ENCODE peak calls at places on chromosomes 5 and 9, in nine cellular contexts. One of them, this sample, is unnamed.

GRCh38 chr9:127838375-127839078 is 15.9 kb downstream of the ENG start:
- DNase-seq in NCI-H774: no peak
- DNase-seq in HT1080: peak; percentile 93
- DNase-seq in KBM-7: no peak
- DNase-seq in midbrain: no peak
- DNase-seq in cardiac fibroblast: peak; percentile 98
- DNase-seq in retina: peak; percentile 35
- DNase-seq in stimulated activated CD4-positive, alpha-beta T cell treated with anti-CD3 and anti-CD28 coated beads, Interleukin-2, amount 100 ng/mL, for 24 hours: no peak
- DNase-seq in hepatic stellate cell: peak; percentile 95
- DNase-seq in this sample: no peak

GRCh38 chr5:109411627-109412026 is 1.9 kb upstream of the PJA2 start:
- DNase-seq in hepatic stellate cell: peak; percentile 58
- DNase-seq in cardiac fibroblast: peak; percentile 95
- DNase-seq in stimulated activated CD4-positive, alpha-beta T cell treated with anti-CD3 and anti-CD28 coated beads, Interleukin-2, amount 100 ng/mL, for 24 hours: no peak
- DNase-seq in retina: peak; percentile 16
- DNase-seq in midbrain: peak; percentile 18
- DNase-seq in KBM-7: no peak
- DNase-seq in NCI-H774: no peak
- DNase-seq in HT1080: peak; percentile 88
- DNase-seq in this sample: no peak

GRCh38 chr5:158487677-158488076 is 612.0 kb downstream of the EBF1 start:
- DNase-seq in HT1080: no peak
- DNase-seq in NCI-H774: no peak
- DNase-seq in KBM-7: no peak
- DNase-seq in stimulated activated CD4-positive, alpha-beta T cell treated with anti-CD3 and anti-CD28 coated beads, Interleukin-2, amount 100 ng/mL, for 24 hours: no peak
- DNase-seq in hepatic stellate cell: no peak
- DNase-seq in cardiac fibroblast: no peak
- DNase-seq in midbrain: no peak
- DNase-seq in retina: no peak
- DNase-seq in this sample: no peak

GRCh38 chr5:109844695-109845094 is 155.0 kb downstream of the MAN2A1 start:
- DNase-seq in stimulated activated CD4-positive, alpha-beta T cell treated with anti-CD3 and anti-CD28 coated beads, Interleukin-2, amount 100 ng/mL, for 24 hours: no peak
- DNase-seq in HT1080: no peak
- DNase-seq in midbrain: no peak
- DNase-seq in retina: no peak
- DNase-seq in cardiac fibroblast: peak; percentile 67
- DNase-seq in NCI-H774: no peak
- DNase-seq in hepatic stellate cell: no peak
- DNase-seq in KBM-7: no peak
- DNase-seq in this sample: no peak

GRCh38 chr5:120528609-120529008 is 64.5 kb downstream of the PRR16 start:
- DNase-seq in KBM-7: no peak
- DNase-seq in NCI-H774: no peak
- DNase-seq in midbrain: no peak
- DNase-seq in stimulated activated CD4-positive, alpha-beta T cell treated with anti-CD3 and anti-CD28 coated beads, Interleukin-2, amount 100 ng/mL, for 24 hours: no peak
- DNase-seq in cardiac fibroblast: no peak
- DNase-seq in hepatic stellate cell: no peak
- DNase-seq in retina: no peak
- DNase-seq in HT1080: no peak
- DNase-seq in this sample: no peak

GRCh38 chr9:98080346-98080745 is 23.8 kb downstream of the NANS start:
- DNase-seq in cardiac fibroblast: peak; percentile 12
- DNase-seq in NCI-H774: no peak
- DNase-seq in HT1080: no peak
- DNase-seq in hepatic stellate cell: peak; percentile 32
- DNase-seq in midbrain: no peak
- DNase-seq in KBM-7: no peak
- DNase-seq in stimulated activated CD4-positive, alpha-beta T cell treated with anti-CD3 and anti-CD28 coated beads, Interleukin-2, amount 100 ng/mL, for 24 hours: no peak
- DNase-seq in retina: peak; percentile 28
- DNase-seq in this sample: no peak

GRCh38 chr9:121463026-121463827 is 36.4 kb downstream of the GGTA1 start:
- DNase-seq in NCI-H774: no peak
- DNase-seq in KBM-7: peak; percentile 61
- DNase-seq in midbrain: peak; percentile 32
- DNase-seq in stimulated activated CD4-positive, alpha-beta T cell treated with anti-CD3 and anti-CD28 coated beads, Interleukin-2, amount 100 ng/mL, for 24 hours: peak; percentile 47
- DNase-seq in cardiac fibroblast: peak; percentile 39
- DNase-seq in hepatic stellate cell: no peak
- DNase-seq in retina: no peak
- DNase-seq in HT1080: no peak
- DNase-seq in this sample: no peak

GRCh38 chr5:119316116-119316515 is 39.7 kb upstream of the TNFAIP8 start:
- DNase-seq in KBM-7: no peak
- DNase-seq in HT1080: no peak
- DNase-seq in cardiac fibroblast: no peak
- DNase-seq in hepatic stellate cell: no peak
- DNase-seq in retina: no peak
- DNase-seq in stimulated activated CD4-positive, alpha-beta T cell treated with anti-CD3 and anti-CD28 coated beads, Interleukin-2, amount 100 ng/mL, for 24 hours: no peak
- DNase-seq in NCI-H774: no peak
- DNase-seq in midbrain: no peak
- DNase-seq in this sample: no peak

GRCh38 chr5:180874804-180875582 is 13.9 kb upstream of the ZFP62 start:
- DNase-seq in KBM-7: no peak
- DNase-seq in stimulated activated CD4-positive, alpha-beta T cell treated with anti-CD3 and anti-CD28 coated beads, Interleukin-2, amount 100 ng/mL, for 24 hours: no peak
- DNase-seq in hepatic stellate cell: no peak
- DNase-seq in HT1080: no peak
- DNase-seq in midbrain: no peak
- DNase-seq in cardiac fibroblast: no peak
- DNase-seq in retina: no peak
- DNase-seq in NCI-H774: no peak
- DNase-seq in this sample: no peak

GRCh38 chr5:143064207-143064606 is 294.0 kb downstream of the ARHGAP26 start:
- DNase-seq in midbrain: no peak
- DNase-seq in cardiac fibroblast: peak; percentile 80
- DNase-seq in retina: no peak
- DNase-seq in stimulated activated CD4-positive, alpha-beta T cell treated with anti-CD3 and anti-CD28 coated beads, Interleukin-2, amount 100 ng/mL, for 24 hours: no peak
- DNase-seq in KBM-7: no peak
- DNase-seq in hepatic stellate cell: peak; percentile 57
- DNase-seq in NCI-H774: no peak
- DNase-seq in HT1080: peak; percentile 76
- DNase-seq in this sample: no peak

GRCh38 chr9:2620876-2621677 is 510 bp upstream of the VLDLR start:
- DNase-seq in retina: peak; percentile 91
- DNase-seq in HT1080: peak; percentile 84
- DNase-seq in stimulated activated CD4-positive, alpha-beta T cell treated with anti-CD3 and anti-CD28 coated beads, Interleukin-2, amount 100 ng/mL, for 24 hours: peak; percentile 70
- DNase-seq in midbrain: peak; percentile 68
- DNase-seq in cardiac fibroblast: peak; percentile 80
- DNase-seq in hepatic stellate cell: peak; percentile 78
- DNase-seq in KBM-7: peak; percentile 82
- DNase-seq in NCI-H774: peak; percentile 93
- DNase-seq in this sample: peak; percentile 1

GRCh38 chr5:168947212-168947868 is 353.6 kb downstream of the SLIT3 start:
- DNase-seq in midbrain: no peak
- DNase-seq in hepatic stellate cell: peak; percentile 48
- DNase-seq in HT1080: peak; percentile 44
- DNase-seq in stimulated activated CD4-positive, alpha-beta T cell treated with anti-CD3 and anti-CD28 coated beads, Interleukin-2, amount 100 ng/mL, for 24 hours: peak; percentile 57
- DNase-seq in retina: peak; percentile 72
- DNase-seq in cardiac fibroblast: peak; percentile 51
- DNase-seq in NCI-H774: no peak
- DNase-seq in KBM-7: peak; percentile 38
- DNase-seq in this sample: peak; percentile 41

GRCh38 chr5:60649288-60649917 is 50.6 kb downstream of the DEPDC1B start:
- DNase-seq in midbrain: peak; percentile 44
- DNase-seq in retina: no peak
- DNase-seq in HT1080: peak; percentile 20
- DNase-seq in cardiac fibroblast: peak; percentile 64
- DNase-seq in stimulated activated CD4-positive, alpha-beta T cell treated with anti-CD3 and anti-CD28 coated beads, Interleukin-2, amount 100 ng/mL, for 24 hours: no peak
- DNase-seq in KBM-7: peak; percentile 62
- DNase-seq in NCI-H774: peak; percentile 2
- DNase-seq in hepatic stellate cell: peak; percentile 14
- DNase-seq in this sample: no peak

GRCh38 chr9:33081128-33081851 is 4.8 kb upstream of the SMU1 start:
- DNase-seq in cardiac fibroblast: peak; percentile 94
- DNase-seq in hepatic stellate cell: peak; percentile 83
- DNase-seq in midbrain: peak; percentile 68
- DNase-seq in stimulated activated CD4-positive, alpha-beta T cell treated with anti-CD3 and anti-CD28 coated beads, Interleukin-2, amount 100 ng/mL, for 24 hours: peak; percentile 52
- DNase-seq in HT1080: peak; percentile 89
- DNase-seq in KBM-7: peak; percentile 93
- DNase-seq in retina: peak; percentile 68
- DNase-seq in NCI-H774: peak; percentile 77
- DNase-seq in this sample: peak; percentile 48

GRCh38 chr5:170739446-170739845 is 44.1 kb upstream of the GABRP start:
- DNase-seq in HT1080: no peak
- DNase-seq in cardiac fibroblast: no peak
- DNase-seq in retina: no peak
- DNase-seq in midbrain: no peak
- DNase-seq in KBM-7: no peak
- DNase-seq in hepatic stellate cell: no peak
- DNase-seq in NCI-H774: no peak
- DNase-seq in stimulated activated CD4-positive, alpha-beta T cell treated with anti-CD3 and anti-CD28 coated beads, Interleukin-2, amount 100 ng/mL, for 24 hours: no peak
- DNase-seq in this sample: no peak

GRCh38 chr5:74673011-74673790 is 11.8 kb upstream of the HEXB start:
- DNase-seq in retina: peak; percentile 28
- DNase-seq in midbrain: peak; percentile 73
- DNase-seq in cardiac fibroblast: peak; percentile 71
- DNase-seq in KBM-7: peak; percentile 51
- DNase-seq in NCI-H774: peak; percentile 19
- DNase-seq in hepatic stellate cell: peak; percentile 31
- DNase-seq in stimulated activated CD4-positive, alpha-beta T cell treated with anti-CD3 and anti-CD28 coated beads, Interleukin-2, amount 100 ng/mL, for 24 hours: no peak
- DNase-seq in HT1080: peak; percentile 32
- DNase-seq in this sample: no peak

GRCh38 chr5:14810282-14810681 is 61.3 kb downstream of the ANKH start:
- DNase-seq in NCI-H774: no peak
- DNase-seq in cardiac fibroblast: no peak
- DNase-seq in hepatic stellate cell: no peak
- DNase-seq in stimulated activated CD4-positive, alpha-beta T cell treated with anti-CD3 and anti-CD28 coated beads, Interleukin-2, amount 100 ng/mL, for 24 hours: no peak
- DNase-seq in HT1080: no peak
- DNase-seq in KBM-7: no peak
- DNase-seq in retina: no peak
- DNase-seq in midbrain: no peak
- DNase-seq in this sample: no peak

GRCh38 chr5:43411489-43411888 is 702 bp downstream of the CCL28 start:
- DNase-seq in HT1080: no peak
- DNase-seq in stimulated activated CD4-positive, alpha-beta T cell treated with anti-CD3 and anti-CD28 coated beads, Interleukin-2, amount 100 ng/mL, for 24 hours: no peak
- DNase-seq in cardiac fibroblast: no peak
- DNase-seq in retina: no peak
- DNase-seq in KBM-7: no peak
- DNase-seq in NCI-H774: no peak
- DNase-seq in midbrain: no peak
- DNase-seq in hepatic stellate cell: no peak
- DNase-seq in this sample: no peak

GRCh38 chr9:129550199-129550839 is 70.6 kb downstream of the C9orf50 start:
- DNase-seq in cardiac fibroblast: peak; percentile 55
- DNase-seq in NCI-H774: peak; percentile 51
- DNase-seq in KBM-7: no peak
- DNase-seq in midbrain: peak; percentile 88
- DNase-seq in retina: peak; percentile 79
- DNase-seq in stimulated activated CD4-positive, alpha-beta T cell treated with anti-CD3 and anti-CD28 coated beads, Interleukin-2, amount 100 ng/mL, for 24 hours: peak; percentile 45
- DNase-seq in HT1080: no peak
- DNase-seq in hepatic stellate cell: peak; percentile 62
- DNase-seq in this sample: no peak

GRCh38 chr5:166810721-166811120 is 1480.7 kb upstream of the WWC1 start:
- DNase-seq in midbrain: no peak
- DNase-seq in hepatic stellate cell: no peak
- DNase-seq in stimulated activated CD4-positive, alpha-beta T cell treated with anti-CD3 and anti-CD28 coated beads, Interleukin-2, amount 100 ng/mL, for 24 hours: no peak
- DNase-seq in HT1080: no peak
- DNase-seq in KBM-7: no peak
- DNase-seq in cardiac fibroblast: no peak
- DNase-seq in NCI-H774: no peak
- DNase-seq in retina: no peak
- DNase-seq in this sample: no peak

GRCh38 chr9:14056235-14056930 is 257.6 kb downstream of the NFIB start:
- DNase-seq in hepatic stellate cell: no peak
- DNase-seq in KBM-7: no peak
- DNase-seq in stimulated activated CD4-positive, alpha-beta T cell treated with anti-CD3 and anti-CD28 coated beads, Interleukin-2, amount 100 ng/mL, for 24 hours: no peak
- DNase-seq in retina: no peak
- DNase-seq in NCI-H774: no peak
- DNase-seq in HT1080: no peak
- DNase-seq in midbrain: no peak
- DNase-seq in cardiac fibroblast: peak; percentile 16
- DNase-seq in this sample: no peak

GRCh38 chr5:157108961-157109360 is at the start of gene HAVCR2:
- DNase-seq in retina: no peak
- DNase-seq in cardiac fibroblast: no peak
- DNase-seq in hepatic stellate cell: no peak
- DNase-seq in midbrain: peak; percentile 45
- DNase-seq in NCI-H774: no peak
- DNase-seq in HT1080: no peak
- DNase-seq in stimulated activated CD4-positive, alpha-beta T cell treated with anti-CD3 and anti-CD28 coated beads, Interleukin-2, amount 100 ng/mL, for 24 hours: peak; percentile 51
- DNase-seq in KBM-7: peak; percentile 54
- DNase-seq in this sample: peak; percentile 40

GRCh38 chr5:58497956-58498942 is 7.0 kb downstream of the GAPT start:
- DNase-seq in KBM-7: peak; percentile 50
- DNase-seq in hepatic stellate cell: peak; percentile 11
- DNase-seq in stimulated activated CD4-positive, alpha-beta T cell treated with anti-CD3 and anti-CD28 coated beads, Interleukin-2, amount 100 ng/mL, for 24 hours: no peak
- DNase-seq in HT1080: no peak
- DNase-seq in retina: peak; percentile 44
- DNase-seq in cardiac fibroblast: peak; percentile 57
- DNase-seq in midbrain: peak; percentile 42
- DNase-seq in NCI-H774: no peak
- DNase-seq in this sample: no peak

GRCh38 chr5:157390179-157390923 is 69.7 kb upstream of the NIPAL4 start:
- DNase-seq in midbrain: no peak
- DNase-seq in stimulated activated CD4-positive, alpha-beta T cell treated with anti-CD3 and anti-CD28 coated beads, Interleukin-2, amount 100 ng/mL, for 24 hours: peak; percentile 69
- DNase-seq in retina: no peak
- DNase-seq in HT1080: peak; percentile 99
- DNase-seq in KBM-7: no peak
- DNase-seq in cardiac fibroblast: peak; percentile 94
- DNase-seq in hepatic stellate cell: peak; percentile 87
- DNase-seq in NCI-H774: no peak
- DNase-seq in this sample: no peak

GRCh38 chr9:136016221-136016881 is 55.2 kb upstream of the UBAC1 start:
- DNase-seq in hepatic stellate cell: no peak
- DNase-seq in NCI-H774: no peak
- DNase-seq in KBM-7: no peak
- DNase-seq in retina: no peak
- DNase-seq in HT1080: no peak
- DNase-seq in cardiac fibroblast: no peak
- DNase-seq in midbrain: no peak
- DNase-seq in stimulated activated CD4-positive, alpha-beta T cell treated with anti-CD3 and anti-CD28 coated beads, Interleukin-2, amount 100 ng/mL, for 24 hours: no peak
- DNase-seq in this sample: no peak

GRCh38 chr9:89660286-89660685 is 55.5 kb downstream of the GADD45G start:
- DNase-seq in stimulated activated CD4-positive, alpha-beta T cell treated with anti-CD3 and anti-CD28 coated beads, Interleukin-2, amount 100 ng/mL, for 24 hours: no peak
- DNase-seq in cardiac fibroblast: no peak
- DNase-seq in hepatic stellate cell: no peak
- DNase-seq in midbrain: peak; percentile 11
- DNase-seq in NCI-H774: no peak
- DNase-seq in KBM-7: no peak
- DNase-seq in retina: no peak
- DNase-seq in HT1080: no peak
- DNase-seq in this sample: no peak

GRCh38 chr9:93456022-93456421 is 2.6 kb upstream of the FAM120AOS start:
- DNase-seq in midbrain: no peak
- DNase-seq in NCI-H774: no peak
- DNase-seq in retina: no peak
- DNase-seq in HT1080: no peak
- DNase-seq in stimulated activated CD4-positive, alpha-beta T cell treated with anti-CD3 and anti-CD28 coated beads, Interleukin-2, amount 100 ng/mL, for 24 hours: no peak
- DNase-seq in KBM-7: no peak
- DNase-seq in cardiac fibroblast: no peak
- DNase-seq in hepatic stellate cell: no peak
- DNase-seq in this sample: no peak

GRCh38 chr5:159962214-159962613 is 45.9 kb downstream of the ADRA1B start:
- DNase-seq in retina: no peak
- DNase-seq in KBM-7: no peak
- DNase-seq in NCI-H774: no peak
- DNase-seq in stimulated activated CD4-positive, alpha-beta T cell treated with anti-CD3 and anti-CD28 coated beads, Interleukin-2, amount 100 ng/mL, for 24 hours: no peak
- DNase-seq in hepatic stellate cell: no peak
- DNase-seq in cardiac fibroblast: no peak
- DNase-seq in HT1080: no peak
- DNase-seq in midbrain: no peak
- DNase-seq in this sample: no peak

This sample was measured in stimulated activated naive B cell treated with anti-CD40 and anti-IgM and Interleukin-4, amounts not matched to agents 10 μg/mL and 1 μg/mL and 100 μg/mL, for 72 hours.